ENCODE peak calls at places on chromosomes 2 and 18, in five cellular contexts. Y is fibroblast of pulmonary artery, V is GM06990, C is astrocyte of the spinal cord, U is cardiac muscle cell. Q is an unnamed sample.

GRCh38 chr2:171824086-171824485 is 70.0 kb downstream of the SLC25A12 start:
- DNase-seq in Y (peak), V (no peak), C (no peak), U (no peak), Q (peak)

GRCh38 chr2:72824224-72824842 is 1.5 kb downstream of the EXOC6B start:
- DNase-seq in Y (peak), V (no peak), C (peak), U (no peak), Q (peak)

GRCh38 chr18:48540329-48541025 is 1.6 kb downstream of the CTIF start:
- DNase-seq in Y (peak), V (peak), C (peak), U (peak), Q (peak)

GRCh38 chr2:25340340-25340886 is 1.3 kb downstream of the DNMT3A start:
- DNase-seq in Y (no peak), V (no peak), C (no peak), U (peak), Q (no peak)

GRCh38 chr2:66240284-66240683 is 194.6 kb upstream of the MEIS1 start:
- DNase-seq in Y (no peak), V (no peak), C (peak), U (no peak), Q (no peak)

GRCh38 chr2:129376404-129377077 is 602.9 kb upstream of the RAB6C start:
- DNase-seq in Y (no peak), V (no peak), C (no peak), U (no peak), Q (no peak)

GRCh38 chr2:201992960-201993359 is 40.7 kb upstream of the FZD7 start:
- DNase-seq in Y (no peak), V (no peak), C (no peak), U (no peak), Q (no peak)

GRCh38 chr2:112530728-112531127 is 11.5 kb upstream of the POLR1B start:
- DNase-seq in Y (no peak), V (no peak), C (no peak), U (no peak), Q (no peak)

GRCh38 chr18:49725809-49726514 is 87.4 kb downstream of the ACAA2 start:
- DNase-seq in Y (peak), V (no peak), C (peak), U (peak), Q (peak)

GRCh38 chr2:157246212-157247067 is 11.1 kb upstream of the GALNT5 start:
- DNase-seq in Y (peak), V (peak), C (peak), U (no peak), Q (peak)

GRCh38 chr2:58448065-58448507 is 207.0 kb upstream of the FANCL start:
- DNase-seq in Y (peak), V (peak), C (peak), U (peak), Q (peak)

GRCh38 chr2:72993147-72993546 is 75.8 kb downstream of the EMX1 start:
- DNase-seq in Y (peak), V (peak), C (peak), U (peak), Q (peak)

GRCh38 chr2:2743164-2743571 is 412.1 kb upstream of the MYT1L start:
- DNase-seq in Y (peak), V (no peak), C (peak), U (no peak), Q (peak)

GRCh38 chr2:75523313-75524275 is 37.1 kb downstream of the EVA1A start:
- DNase-seq in Y (peak), V (peak), C (peak), U (no peak), Q (peak)

GRCh38 chr2:127083819-127084503 is 23.0 kb downstream of the BIN1 start:
- DNase-seq in Y (peak), V (no peak), C (peak), U (no peak), Q (peak)

GRCh38 chr2:181393472-181393871 is 63.7 kb upstream of the ITGA4 start:
- DNase-seq in Y (peak), V (no peak), C (peak), U (no peak), Q (peak)
- H3K4me3 ChIP-seq in Y (no peak), V (no peak), C (no peak), U (no peak), Q (no peak)

DNA sequence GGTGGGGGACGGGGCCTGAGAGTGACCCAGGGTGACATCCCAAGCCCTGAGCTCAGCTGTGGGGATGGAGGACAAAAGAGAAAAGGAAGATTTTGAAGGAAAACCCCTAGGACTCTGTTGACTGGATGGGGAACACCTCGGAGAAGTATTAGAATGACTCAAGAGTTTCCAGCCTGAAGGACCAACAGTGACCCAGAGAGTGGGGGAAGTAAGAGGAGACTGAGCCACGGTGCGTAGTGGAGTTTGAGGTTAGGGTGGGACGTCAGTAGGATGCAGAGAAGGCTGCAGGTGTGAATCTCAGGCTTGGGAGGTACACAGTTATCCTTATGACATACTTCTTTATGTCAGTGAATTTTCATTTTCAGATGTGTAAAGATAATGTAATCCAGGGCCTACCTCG is 119.5 kb downstream of the NCK2 start:
- DNase-seq in Y (no peak), V (no peak), C (no peak), U (no peak), Q (no peak)
- TF ChIP-seq CTCF in Y (no peak), V (no peak), C (no peak), U (no peak), Q (no peak)

DNA sequence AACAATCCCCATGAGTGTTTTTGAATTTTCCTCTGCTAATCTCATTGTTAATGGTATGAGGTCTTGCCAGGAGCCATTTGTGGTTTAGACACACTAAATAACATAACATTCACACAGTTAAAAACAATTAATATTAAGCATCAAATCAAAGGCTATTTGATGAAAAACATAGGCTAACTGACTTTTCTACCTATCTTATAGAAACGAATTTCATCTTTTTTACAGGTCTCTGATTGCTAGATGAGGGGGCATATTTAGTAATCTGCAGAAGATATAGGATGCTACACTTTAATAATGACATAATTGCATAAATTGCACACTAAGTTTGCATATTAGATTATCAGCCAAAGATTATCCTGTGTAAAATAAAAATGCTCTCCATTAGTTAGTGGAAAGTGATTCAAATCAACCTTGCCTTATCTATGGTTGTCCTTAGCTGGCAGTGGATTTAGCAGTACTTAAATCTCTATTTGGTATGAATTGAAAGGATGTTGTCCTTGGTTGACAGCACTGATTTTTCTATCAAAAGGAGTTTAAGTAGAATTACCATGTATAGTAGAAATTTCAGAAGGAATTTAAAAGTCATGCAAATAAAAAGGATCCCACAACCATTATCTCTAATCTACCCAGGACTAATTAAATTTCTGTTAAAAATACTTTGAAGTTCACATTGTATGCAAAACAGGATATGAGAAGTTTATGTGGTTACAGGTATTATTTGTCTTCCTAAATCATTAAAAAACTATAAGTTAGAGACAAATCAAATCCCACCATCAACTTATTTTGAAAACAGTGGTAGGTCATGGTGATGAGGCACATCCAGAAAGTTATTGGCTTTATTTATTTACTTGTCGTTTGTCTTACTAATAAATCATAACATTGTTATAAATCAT is 50.6 kb upstream of the SPAG16 start:
- DNase-seq in Y (no peak), V (no peak), C (no peak), U (no peak), Q (no peak)
- H3K4me3 ChIP-seq in Y (no peak), V (no peak), C (no peak), U (no peak), Q (no peak)

GRCh38 chr2:10400568-10400977 is 47.6 kb downstream of the ODC1 start:
- DNase-seq in Y (no peak), V (no peak), C (no peak), U (no peak), Q (no peak)
- TF ChIP-seq CTCF in Y (no peak), V (no peak), C (no peak), U (no peak), Q (no peak)

DNA sequence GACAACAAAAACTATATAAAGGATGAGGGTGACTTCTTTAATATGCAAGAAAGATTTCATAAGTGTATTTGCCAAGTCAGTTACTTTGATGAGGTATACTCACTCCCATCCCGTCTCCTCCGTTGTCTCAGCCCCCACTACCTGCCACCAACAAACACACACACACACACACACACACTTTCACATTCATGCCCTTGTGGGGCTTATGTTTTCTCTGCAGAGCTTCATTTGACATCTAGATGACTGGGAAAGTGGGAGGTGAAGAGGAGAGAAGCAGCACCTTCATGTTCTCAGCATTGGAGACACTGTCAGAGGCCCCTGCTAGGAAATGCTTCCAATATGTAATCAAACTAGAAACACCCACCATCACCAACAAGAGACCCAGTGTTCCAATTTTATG is 22.5 kb upstream of the TXNDC2 start:
- DNase-seq in Y (no peak), V (no peak), C (no peak), U (no peak), Q (no peak)
- H3K4me3 ChIP-seq in Y (no peak), V (no peak), C (no peak), U (no peak), Q (no peak)

GRCh38 chr2:232980683-232981082 is 32.4 kb downstream of the NGEF start:
- DNase-seq in Y (no peak), V (no peak), C (no peak), U (no peak), Q (peak)

GRCh38 chr2:232977438-232977971 is 35.6 kb downstream of the NGEF start:
- DNase-seq in Y (no peak), V (no peak), C (no peak), U (no peak), Q (no peak)

GRCh38 chr2:232981356-232981755 is 31.7 kb downstream of the NGEF start:
- DNase-seq in Y (no peak), V (no peak), C (no peak), U (no peak), Q (no peak)

GRCh38 chr2:232981767-232982360 is 31.2 kb downstream of the NGEF start:
- DNase-seq in Y (no peak), V (no peak), C (no peak), U (no peak), Q (no peak)

GRCh38 chr2:232979871-232980461 is 33.1 kb downstream of the NGEF start:
- DNase-seq in Y (peak), V (no peak), C (peak), U (no peak), Q (peak)
- TF ChIP-seq CTCF in Y (peak), V (no peak), C (peak), U (no peak), Q (peak)

Q was measured in cardiac fibroblast.